ENCODE peak calls at places on chromosomes 4 and X, in eight cellular contexts. M, V, A, N, G, Q, E and Z are unnamed samples.

GRCh38 chr4:186726440-186727148 is 2.9 kb upstream of the FAT1 start:
- DNase-seq in M (peak), V (no peak), A (no peak), N (peak), G (peak), Q (peak), E (peak), Z (no peak)

GRCh38 chr4:25439913-25440477 is 62.9 kb downstream of the ANAPC4 start:
- DNase-seq in M (peak), V (peak), A (no peak), N (peak), G (peak), Q (peak), E (peak), Z (peak)

GRCh38 chr4:110184791-110185155 is 13.6 kb downstream of the ELOVL6 start:
- DNase-seq in M (no peak), V (no peak), A (no peak), N (no peak), G (no peak), Q (no peak), E (no peak), Z (no peak)

GRCh38 chr4:79233820-79234219 is 92.0 kb downstream of the NAA11 start:
- DNase-seq in M (no peak), V (no peak), A (no peak), N (no peak), G (no peak), Q (no peak), E (no peak), Z (no peak)

GRCh38 chr4:48047421-48047844 is 30.9 kb downstream of the NIPAL1 start:
- DNase-seq in M (peak), V (peak), A (peak), N (no peak), G (no peak), Q (peak), E (no peak), Z (peak)

GRCh38 chrX:139933904-139934303 is 1.1 kb upstream of the ATP11C start:
- DNase-seq in M (no peak), V (no peak), A (no peak), N (no peak), G (no peak), Q (no peak), E (no peak), Z (no peak)

GRCh38 chrX:45479835-45480422 is 279.3 kb upstream of the DIPK2B start:
- DNase-seq in M (peak), V (no peak), A (no peak), N (no peak), G (no peak), Q (peak), E (no peak), Z (no peak)

GRCh38 chr4:144302704-144303536 is 162.4 kb upstream of the GYPA start:
- DNase-seq in M (no peak), V (no peak), A (no peak), N (no peak), G (no peak), Q (no peak), E (no peak), Z (no peak)

GRCh38 chr4:72712997-72713396 is 144.0 kb upstream of the ADAMTS3 start:
- DNase-seq in M (no peak), V (no peak), A (no peak), N (no peak), G (no peak), Q (no peak), E (no peak), Z (no peak)

GRCh38 chr4:52850406-52851119 is 11.6 kb upstream of the RASL11B start:
- DNase-seq in M (peak), V (no peak), A (no peak), N (no peak), G (no peak), Q (no peak), E (no peak), Z (no peak)

GRCh38 chr4:604131-604530 is 21.2 kb upstream of the PDE6B start:
- DNase-seq in M (no peak), V (no peak), A (no peak), N (no peak), G (no peak), Q (no peak), E (no peak), Z (peak)

GRCh38 chr4:116724249-116724648 is 361.1 kb downstream of the TRAM1L1 start:
- DNase-seq in M (no peak), V (no peak), A (no peak), N (no peak), G (no peak), Q (no peak), E (no peak), Z (no peak)

GRCh38 chr4:1471443-1472147 is 65.4 kb upstream of the NKX1-1 start:
- DNase-seq in M (no peak), V (no peak), A (no peak), N (no peak), G (no peak), Q (peak), E (no peak), Z (no peak)